ENCODE peak calls at places on chromosomes 1 and 21, in four cellular contexts. V is H1, B is HepG2, U is GM12878. M is an unnamed sample.

GRCh38 chr1:32448773-32449456 is 16.0 kb upstream of the ZBTB8B start:
- DNase-seq in U (no peak), V (no peak), B (peak; percentile 75), M (no peak)

GRCh38 chr21:42089093-42089631 is 18.0 kb downstream of the UMODL1 start:
- DNase-seq in B (no peak), V (no peak), U (no peak), M (no peak)

GRCh38 chr1:83034846-83035245 is 964.1 kb downstream of the TTLL7 start:
- DNase-seq in B (no peak), V (no peak), U (no peak), M (no peak)

GRCh38 chr1:209497729-209498128 is 85.8 kb upstream of the CAMK1G start:
- DNase-seq in B (no peak), V (no peak), U (no peak), M (no peak)

GRCh38 chr1:236168716-236169429 is 26.5 kb downstream of the GPR137B start:
- DNase-seq in V (peak; percentile 21), B (peak; percentile 48), U (no peak), M (no peak)

GRCh38 chr1:28123461-28123961 is 35.1 kb upstream of the EYA3 start:
- DNase-seq in V (no peak), B (no peak), U (no peak), M (no peak)

GRCh38 chr1:230136453-230137327 is 69.7 kb downstream of the GALNT2 start:
- DNase-seq in B (no peak), V (no peak), U (no peak), M (no peak)

GRCh38 chr1:235160395-235160964 is 570 bp downstream of the RBM34 start:
- DNase-seq in V (no peak), B (peak; percentile 50), U (no peak), M (no peak)

GRCh38 chr21:42864812-42865211 is 14.5 kb downstream of the WDR4 start:
- DNase-seq in V (no peak), B (no peak), U (no peak), M (no peak)

GRCh38 chr21:33783173-33783572 is 132.4 kb downstream of the ATP5PO start:
- DNase-seq in B (no peak), U (no peak), V (no peak), M (no peak)

GRCh38 chr1:30083800-30084464 is 639.5 kb downstream of the MATN1 start:
- DNase-seq in V (no peak), U (no peak), B (peak; percentile 6), M (no peak)

GRCh38 chr1:108750476-108751191 is 4.2 kb downstream of the STXBP3 start:
- DNase-seq in V (no peak), B (no peak), U (no peak), M (no peak)

GRCh38 chr1:228015276-228016180 is 8.7 kb downstream of the WNT3A start:
- DNase-seq in B (no peak), V (no peak), U (no peak), M (no peak)

GRCh38 chr1:112674440-112674985 is at the start of gene MOV10:
- DNase-seq in U (peak; percentile 40), V (peak; percentile 58), B (peak; percentile 67), M (peak; percentile 45)

GRCh38 chr1:112674986-112675727 is 698 bp downstream of the MOV10 start:
- DNase-seq in B (peak; percentile 14), U (no peak), V (no peak), M (peak; percentile 45)

GRCh38 chr1:112672842-112673241 is 1.6 kb upstream of the MOV10 start:
- DNase-seq in V (no peak), U (no peak), B (no peak), M (no peak)

GRCh38 chr1:112672009-112672408 is 2.5 kb upstream of the MOV10 start:
- DNase-seq in U (no peak), B (no peak), V (no peak), M (no peak)

GRCh38 chr1:112673589-112674439 is 645 bp upstream of the MOV10 start:
- DNase-seq in U (no peak), B (peak; percentile 52), V (no peak), M (no peak)
- TF ChIP-seq TAF1 in U (no peak), B (no peak), V (no peak), M (no peak)

GRCh38 chr1:23562138-23562819 is 3.0 kb upstream of the ID3 start:
- DNase-seq in B (peak; percentile 98), U (no peak), V (no peak), M (no peak)
- TF ChIP-seq POLR2A in B (no peak), U (no peak), V (no peak), M (no peak)

DNA sequence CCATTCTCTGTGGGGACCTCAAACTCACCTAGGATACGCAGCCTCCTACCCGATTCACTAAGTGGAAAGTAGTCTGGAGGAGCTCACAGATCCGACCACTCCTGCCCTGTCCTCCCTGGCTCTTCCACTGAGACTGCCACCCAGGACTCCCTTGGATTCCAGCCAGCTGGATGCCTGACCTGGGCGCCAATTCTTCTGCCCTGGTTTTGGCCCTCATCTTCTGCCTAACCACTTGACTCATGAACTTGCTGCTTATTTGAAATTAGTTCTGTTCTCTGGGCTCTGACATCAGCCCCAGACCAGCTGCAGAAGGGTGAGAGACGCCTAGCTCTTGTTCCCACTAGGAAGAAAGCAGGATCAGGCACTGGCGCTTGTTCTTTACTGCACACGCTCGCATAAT is 48.9 kb downstream of the SLC35D1 start:
- DNase-seq in B (no peak), U (no peak), V (no peak), M (no peak)
- TF ChIP-seq TAF1 in B (no peak), U (no peak), V (no peak), M (no peak)

DNA sequence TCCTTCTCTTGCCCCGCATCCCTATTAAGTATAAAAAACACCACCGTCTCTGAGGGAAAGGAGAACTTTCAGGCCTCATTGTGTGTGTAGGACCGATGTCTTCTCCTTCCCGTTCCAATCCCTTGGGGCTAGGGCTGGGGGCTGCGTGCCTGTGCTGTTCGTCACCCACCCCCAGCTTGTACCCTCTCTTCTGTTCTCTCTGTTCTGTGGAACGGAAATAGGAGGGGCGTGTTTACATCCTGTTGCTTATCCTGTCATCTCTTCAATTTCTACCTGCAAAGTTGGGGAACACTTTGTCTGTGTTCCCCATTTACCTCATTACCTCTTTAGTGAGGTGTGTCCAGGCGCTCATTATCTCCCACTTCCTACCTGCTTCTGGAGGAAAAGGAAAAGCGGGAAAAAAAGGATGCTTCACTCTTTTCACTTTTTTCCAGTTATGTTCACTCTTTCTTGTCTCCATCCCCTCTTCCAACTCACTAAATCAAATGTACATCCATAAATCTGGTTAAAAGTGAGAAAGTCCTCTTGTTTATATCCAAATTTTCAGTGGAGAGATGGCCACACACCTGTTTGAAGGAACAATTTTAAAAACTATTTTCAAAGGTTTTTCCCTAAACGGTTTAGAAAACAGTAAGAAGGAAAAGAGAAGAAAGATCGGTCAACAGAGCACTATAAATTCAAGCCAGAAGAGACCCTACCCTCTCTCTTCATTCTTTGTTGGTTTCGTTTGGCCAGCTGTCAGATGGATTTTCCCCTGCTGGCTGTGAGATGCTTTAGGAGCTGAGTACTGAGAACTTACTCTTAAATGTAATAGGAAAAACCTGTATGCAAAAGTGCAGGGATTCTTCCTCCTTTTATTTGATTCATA is 1.0 kb upstream of the TXNIP start:
- DNase-seq in V (no peak), U (no peak), B (peak; percentile 26), M (no peak)
- TF ChIP-seq POLR2A in V (no peak), U (peak; percentile 56), B (peak; percentile 25), M (peak; percentile 84)

GRCh38 chr1:6052543-6053205 is 7.0 kb downstream of the KCNAB2 start:
- DNase-seq in U (no peak), V (peak; percentile 41), B (peak; percentile 43), M (no peak)
- TF ChIP-seq TAF1 in U (no peak), V (no peak), B (no peak), M (no peak)

DNA sequence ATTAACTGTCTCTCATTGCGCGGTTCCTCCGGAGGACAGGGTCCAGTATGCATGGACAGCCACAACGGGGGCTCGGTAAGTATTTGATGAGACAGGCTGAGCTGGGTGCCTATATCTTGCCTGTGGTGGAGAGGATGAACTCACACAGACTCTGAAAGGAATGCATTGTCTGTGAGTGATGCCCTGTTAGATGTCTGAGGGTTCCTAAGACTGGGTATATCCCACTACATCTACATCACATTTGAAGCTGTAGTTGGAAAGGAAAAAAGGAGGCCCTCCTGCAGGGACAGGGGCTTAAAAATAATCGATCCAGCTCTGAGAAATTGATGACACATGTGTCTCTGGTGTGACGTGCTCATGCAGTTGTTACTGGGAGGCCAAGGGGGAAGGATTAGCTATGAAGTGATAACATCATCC is 1.9 kb downstream of the ADARB1 start:
- DNase-seq in U (no peak), B (peak; percentile 14), V (no peak), M (no peak)
- TF ChIP-seq POLR2A in U (no peak), B (no peak), V (no peak), M (no peak)

GRCh38 chr1:205353612-205354011 is 3.1 kb downstream of the KLHDC8A start:
- DNase-seq in B (no peak), V (no peak), U (no peak), M (no peak)
- TF ChIP-seq TAF1 in B (no peak), V (no peak), U (no peak), M (no peak)